ENCODE peak calls at places on chromosomes 1 and 21, in five cellular contexts. K is ovary; B is CD8-positive, alpha-beta T cell; H is aorta; M is neural progenitor cell. E is an unnamed sample.

GRCh38 chr1:202671388-202671787 is 38.9 kb downstream of the SYT2 start:
- DNase-seq in K (no peak), B (no peak), H (no peak), M (no peak), E (no peak)

GRCh38 chr1:242523968-242524570 is 428 bp downstream of the PLD5 start:
- DNase-seq in K (peak; percentile 53), B (no peak), H (peak; percentile 88), M (peak; percentile 85), E (peak; percentile 56)

GRCh38 chr1:55211909-55212308 is 3.3 kb downstream of the USP24 start:
- DNase-seq in K (no peak), B (no peak), H (no peak), M (no peak), E (no peak)

GRCh38 chr1:87333692-87334347 is 5.1 kb downstream of the LMO4 start:
- DNase-seq in K (no peak), B (no peak), H (no peak), M (no peak), E (no peak)

GRCh38 chr1:219749370-219749769 is 136.5 kb upstream of the ZC3H11B start:
- DNase-seq in K (no peak), B (no peak), H (no peak), M (no peak), E (no peak)

GRCh38 chr1:32241011-32241763 is 5.8 kb upstream of the FAM167B start:
- DNase-seq in K (peak; percentile 72), B (peak; percentile 71), H (peak; percentile 91), M (peak; percentile 77), E (peak; percentile 86)

GRCh38 chr1:12521096-12521495 is 96.9 kb downstream of the DHRS3 start:
- DNase-seq in K (no peak), B (no peak), H (no peak), M (no peak), E (peak; percentile 10)

GRCh38 chr1:43557744-43558245 is 27.1 kb downstream of the PTPRF start:
- DNase-seq in K (peak; percentile 66), B (no peak), H (no peak), M (no peak), E (no peak)

GRCh38 chr1:200496937-200497336 is 87.1 kb upstream of the ZNF281 start:
- DNase-seq in K (no peak), B (no peak), H (no peak), M (no peak), E (no peak)

GRCh38 chr1:197268012-197268411 is at the start of gene CRB1:
- DNase-seq in K (no peak), B (no peak), H (no peak), M (peak; percentile 26), E (no peak)

GRCh38 chr1:44608141-44608540 is 66.1 kb downstream of the TMEM53 start:
- DNase-seq in K (no peak), B (no peak), H (no peak), M (no peak), E (no peak)

GRCh38 chr1:162381941-162382750 is 618 bp downstream of the C1orf226 start:
- DNase-seq in K (no peak), B (peak; percentile 37), H (no peak), M (no peak), E (no peak)

GRCh38 chr1:191155178-191155577 is 677.5 kb upstream of the BRINP3 start:
- DNase-seq in K (no peak), B (no peak), H (no peak), M (no peak), E (no peak)

GRCh38 chr1:27981146-27981545 is 21.4 kb downstream of the XKR8 start:
- DNase-seq in K (no peak), B (no peak), H (no peak), M (no peak), E (no peak)

GRCh38 chr1:215484111-215484914 is 82.8 kb upstream of the KCTD3 start:
- DNase-seq in K (no peak), B (no peak), H (no peak), M (no peak), E (no peak)

GRCh38 chr1:156086256-156086662 is 4.0 kb upstream of the MEX3A start:
- DNase-seq in K (peak; percentile 49), B (no peak), H (no peak), M (peak; percentile 83), E (no peak)

GRCh38 chr1:206715120-206715519 is 30.4 kb downstream of the MAPKAPK2 start:
- DNase-seq in K (no peak), B (no peak), H (no peak), M (no peak), E (no peak)

GRCh38 chr1:203440780-203441179 is 34.8 kb upstream of the PRELP start:
- DNase-seq in K (peak; percentile 83), B (no peak), H (peak; percentile 92), M (peak; percentile 55), E (no peak)

GRCh38 chr1:222037720-222038119 is 295.8 kb upstream of the DUSP10 start:
- DNase-seq in K (no peak), B (no peak), H (no peak), M (no peak), E (no peak)

GRCh38 chr1:119631433-119632102 is 16.5 kb downstream of the ZNF697 start:
- DNase-seq in K (peak; percentile 90), B (no peak), H (peak; percentile 93), M (peak; percentile 18), E (peak; percentile 72)

GRCh38 chr1:39926820-39927219 is 25.1 kb upstream of the MYCL start:
- DNase-seq in K (no peak), B (no peak), H (no peak), M (no peak), E (no peak)

GRCh38 chr1:174841747-174842146 is 158.0 kb upstream of the CACYBP start:
- DNase-seq in K (no peak), B (no peak), H (no peak), M (no peak), E (no peak)

GRCh38 chr1:14653461-14653960 is 55.0 kb downstream of the KAZN start:
- DNase-seq in K (no peak), B (no peak), H (no peak), M (no peak), E (no peak)

GRCh38 chr1:226444901-226445300 is 37.0 kb upstream of the PARP1 start:
- DNase-seq in K (no peak), B (peak; percentile 86), H (no peak), M (no peak), E (no peak)

GRCh38 chr1:46406881-46407608 is 12.9 kb downstream of the FAAH start:
- DNase-seq in K (no peak), B (no peak), H (peak; percentile 48), M (peak; percentile 49), E (no peak)

GRCh38 chr1:2194319-2194897 is at the start of gene FAAP20:
- DNase-seq in K (no peak), B (no peak), H (no peak), M (peak; percentile 88), E (no peak)

GRCh38 chr21:15749045-15749867 is 19.5 kb downstream of the USP25 start:
- DNase-seq in K (no peak), B (no peak), H (no peak), M (no peak), E (no peak)

GRCh38 chr21:43361127-43361492 is 65.8 kb downstream of the SIK1 start:
- DNase-seq in K (peak; percentile 33), B (no peak), H (no peak), M (no peak), E (peak; percentile 73)

GRCh38 chr21:26844258-26845065 is 747 bp downstream of the ADAMTS1 start:
- DNase-seq in K (peak; percentile 78), B (no peak), H (peak; percentile 86), M (peak; percentile 74), E (peak; percentile 81)

GRCh38 chr1:213369465-213369864 is 318.4 kb downstream of the RPS6KC1 start:
- DNase-seq in K (no peak), B (no peak), H (no peak), M (no peak), E (no peak)

GRCh38 chr1:4024811-4025210 is 124.7 kb upstream of the C1orf174 start:
- DNase-seq in K (no peak), B (no peak), H (no peak), M (no peak), E (no peak)
- H3K4me1 ChIP-seq in K (no peaks in the 10 kb centered on the region), B (no peaks in the 10 kb centered on the region), H (no peaks in the 10 kb centered on the region), M (peaks cover 7% of the 10 kb centered on the region), E (no peaks in the 10 kb centered on the region)

DNA sequence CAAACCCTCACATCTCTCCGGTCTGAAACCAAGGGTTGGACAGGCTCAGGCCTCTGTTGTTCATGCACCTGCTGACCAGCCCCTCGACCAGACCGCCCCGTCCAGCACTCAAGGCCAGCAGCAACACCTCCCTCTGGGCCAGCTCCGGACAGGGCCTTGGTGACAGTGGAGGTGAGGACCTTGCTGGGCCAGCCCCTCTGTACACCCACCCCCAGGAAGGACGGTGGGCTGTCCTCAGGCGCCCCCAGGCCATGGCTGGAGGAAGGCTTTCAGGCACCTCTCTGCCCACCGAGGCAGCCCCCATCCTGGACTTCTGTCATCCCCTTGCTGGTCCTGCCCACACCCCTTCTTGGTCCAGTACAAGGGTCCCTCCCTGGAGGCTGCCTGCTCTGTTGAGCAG is 48.6 kb downstream of the MEGF6 start:
- DNase-seq in K (no peak), B (no peak), H (no peak), M (no peak), E (no peak)
- H3K27ac ChIP-seq in K (no peak overlapping the region), B (no peak overlapping the region), H (no peak overlapping the region), M (no peak overlapping the region), E (no peak overlapping the region)

GRCh38 chr1:230855886-230856285 is 12.4 kb downstream of the C1orf198 start:
- DNase-seq in K (no peak), B (no peak), H (no peak), M (no peak), E (no peak)
- H3K4me1 ChIP-seq in K (peaks cover 37% of the 10 kb centered on the region), B (no peaks in the 10 kb centered on the region), H (peaks cover 1% of the 10 kb centered on the region), M (peaks cover 57% of the 10 kb centered on the region), E (peaks cover 11% of the 10 kb centered on the region)

DNA sequence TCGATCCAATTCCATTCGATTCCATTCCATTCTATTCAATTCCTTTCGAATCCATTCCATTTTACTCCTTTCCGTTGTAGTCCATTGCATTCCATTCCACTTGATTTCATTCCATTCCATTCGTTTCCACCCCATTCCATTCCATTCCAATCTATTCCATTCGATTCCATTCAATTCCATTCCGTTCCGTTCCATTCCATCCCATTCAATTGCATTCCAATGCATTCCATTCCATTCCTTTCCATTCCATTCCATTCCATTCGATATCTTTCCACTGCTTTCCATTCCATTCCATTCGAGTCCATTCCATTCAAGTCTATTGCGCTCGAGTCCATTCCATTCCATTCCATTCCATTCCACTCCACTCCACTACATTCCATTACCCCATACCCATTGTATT is 2568.7 kb upstream of the TPTE start:
- DNase-seq in K (no peak), B (no peak), H (no peak), M (no peak), E (no peak)
- H3K27ac ChIP-seq in K (no peak overlapping the region), B (no peak overlapping the region), H (no peak overlapping the region), M (no peak overlapping the region), E (no peak overlapping the region)

GRCh38 chr1:153543738-153544135 is 1.9 kb downstream of the S100A4 start:
- DNase-seq in K (peak; percentile 0), B (no peak), H (no peak), M (no peak), E (no peak)
- H3K4me1 ChIP-seq in K (peaks cover 22% of the 10 kb centered on the region), B (peaks cover 75% of the 10 kb centered on the region), H (no peaks in the 10 kb centered on the region), M (peaks cover 30% of the 10 kb centered on the region), E (peaks cover 24% of the 10 kb centered on the region)

GRCh38 chr21:46061063-46061462 is 36.8 kb upstream of the COL6A2 start:
- DNase-seq in K (peak; percentile 21), B (no peak), H (peak; percentile 50), M (no peak), E (no peak)
- H3K27ac ChIP-seq in K (peak overlapping the region; percentile 81), B (no peak overlapping the region), H (peak overlapping the region; percentile 87), M (no peak overlapping the region), E (peak overlapping the region; percentile 71)

E was measured in left lung.